ENCODE peak calls at places on chromosomes 12 and 14, in nine cellular contexts. One of them, this sample, is unnamed.
A peak's percentile ranks its signal among the peaks of the same experiment; 100 is the strongest.

GRCh38 chr12:106847861-106848260 is 73.4 kb downstream of the RIC8B start:
- DNase-seq in HT1080: no peak
- DNase-seq in stimulated activated CD4-positive, alpha-beta T cell treated with anti-CD3 and anti-CD28 coated beads, Interleukin-2, amount 100 ng/mL, for 48 hours: no peak
- DNase-seq in SHP77: no peak
- DNase-seq in ELF-1: no peak
- DNase-seq in glutamatergic neuron: no peak
- DNase-seq in mesothelial cell of epicardium: no peak
- DNase-seq in brain microvascular endothelial cell: no peak
- DNase-seq in NCI-H1694 treated with DMSO at 0.1 percent for 48 hours: no peak
- DNase-seq in this sample: no peak

GRCh38 chr14:70921669-70922068 is 14.4 kb downstream of the PCNX1 start:
- DNase-seq in HT1080: no peak
- DNase-seq in stimulated activated CD4-positive, alpha-beta T cell treated with anti-CD3 and anti-CD28 coated beads, Interleukin-2, amount 100 ng/mL, for 48 hours: no peak
- DNase-seq in SHP77: no peak
- DNase-seq in ELF-1: no peak
- DNase-seq in glutamatergic neuron: no peak
- DNase-seq in mesothelial cell of epicardium: no peak
- DNase-seq in brain microvascular endothelial cell: no peak
- DNase-seq in NCI-H1694 treated with DMSO at 0.1 percent for 48 hours: no peak
- DNase-seq in this sample: no peak

GRCh38 chr12:96359328-96359727 is 40.9 kb downstream of the CDK17 start:
- DNase-seq in HT1080: no peak
- DNase-seq in stimulated activated CD4-positive, alpha-beta T cell treated with anti-CD3 and anti-CD28 coated beads, Interleukin-2, amount 100 ng/mL, for 48 hours: no peak
- DNase-seq in SHP77: no peak
- DNase-seq in ELF-1: no peak
- DNase-seq in glutamatergic neuron: no peak
- DNase-seq in mesothelial cell of epicardium: no peak
- DNase-seq in brain microvascular endothelial cell: no peak
- DNase-seq in NCI-H1694 treated with DMSO at 0.1 percent for 48 hours: no peak
- DNase-seq in this sample: no peak

GRCh38 chr14:67729072-67729561 is 27.4 kb downstream of the RDH12 start:
- DNase-seq in HT1080: no peak
- DNase-seq in stimulated activated CD4-positive, alpha-beta T cell treated with anti-CD3 and anti-CD28 coated beads, Interleukin-2, amount 100 ng/mL, for 48 hours: no peak
- DNase-seq in SHP77: no peak
- DNase-seq in ELF-1: peak; percentile 70
- DNase-seq in glutamatergic neuron: peak; percentile 22
- DNase-seq in mesothelial cell of epicardium: no peak
- DNase-seq in brain microvascular endothelial cell: no peak
- DNase-seq in NCI-H1694 treated with DMSO at 0.1 percent for 48 hours: no peak
- DNase-seq in this sample: no peak

GRCh38 chr12:53217049-53217929 is 10.2 kb upstream of the ITGB7 start:
- DNase-seq in HT1080: peak; percentile 81
- DNase-seq in stimulated activated CD4-positive, alpha-beta T cell treated with anti-CD3 and anti-CD28 coated beads, Interleukin-2, amount 100 ng/mL, for 48 hours: no peak
- DNase-seq in SHP77: no peak
- DNase-seq in ELF-1: peak; percentile 64
- DNase-seq in glutamatergic neuron: no peak
- DNase-seq in mesothelial cell of epicardium: no peak
- DNase-seq in brain microvascular endothelial cell: no peak
- DNase-seq in NCI-H1694 treated with DMSO at 0.1 percent for 48 hours: no peak
- DNase-seq in this sample: no peak

GRCh38 chr14:104436741-104437701 is 142.5 kb upstream of the C14orf180 start:
- DNase-seq in HT1080: no peak
- DNase-seq in stimulated activated CD4-positive, alpha-beta T cell treated with anti-CD3 and anti-CD28 coated beads, Interleukin-2, amount 100 ng/mL, for 48 hours: no peak
- DNase-seq in SHP77: no peak
- DNase-seq in ELF-1: no peak
- DNase-seq in glutamatergic neuron: no peak
- DNase-seq in mesothelial cell of epicardium: no peak
- DNase-seq in brain microvascular endothelial cell: no peak
- DNase-seq in NCI-H1694 treated with DMSO at 0.1 percent for 48 hours: no peak
- DNase-seq in this sample: no peak

GRCh38 chr14:80105488-80105994 is 105.8 kb downstream of the DIO2 start:
- DNase-seq in HT1080: no peak
- DNase-seq in stimulated activated CD4-positive, alpha-beta T cell treated with anti-CD3 and anti-CD28 coated beads, Interleukin-2, amount 100 ng/mL, for 48 hours: no peak
- DNase-seq in SHP77: no peak
- DNase-seq in ELF-1: no peak
- DNase-seq in glutamatergic neuron: no peak
- DNase-seq in mesothelial cell of epicardium: no peak
- DNase-seq in brain microvascular endothelial cell: no peak
- DNase-seq in NCI-H1694 treated with DMSO at 0.1 percent for 48 hours: no peak
- DNase-seq in this sample: no peak

GRCh38 chr12:46783881-46784280 is 41.9 kb downstream of the SLC38A4 start:
- DNase-seq in HT1080: no peak
- DNase-seq in stimulated activated CD4-positive, alpha-beta T cell treated with anti-CD3 and anti-CD28 coated beads, Interleukin-2, amount 100 ng/mL, for 48 hours: no peak
- DNase-seq in SHP77: no peak
- DNase-seq in ELF-1: no peak
- DNase-seq in glutamatergic neuron: no peak
- DNase-seq in mesothelial cell of epicardium: no peak
- DNase-seq in brain microvascular endothelial cell: peak; percentile 47
- DNase-seq in NCI-H1694 treated with DMSO at 0.1 percent for 48 hours: no peak
- DNase-seq in this sample: no peak

GRCh38 chr12:19959353-19959752 is 409.0 kb upstream of the PDE3A start:
- DNase-seq in HT1080: no peak
- DNase-seq in stimulated activated CD4-positive, alpha-beta T cell treated with anti-CD3 and anti-CD28 coated beads, Interleukin-2, amount 100 ng/mL, for 48 hours: no peak
- DNase-seq in SHP77: no peak
- DNase-seq in ELF-1: no peak
- DNase-seq in glutamatergic neuron: no peak
- DNase-seq in mesothelial cell of epicardium: no peak
- DNase-seq in brain microvascular endothelial cell: no peak
- DNase-seq in NCI-H1694 treated with DMSO at 0.1 percent for 48 hours: no peak
- DNase-seq in this sample: no peak

GRCh38 chr14:44788612-44789011 is 173.1 kb downstream of the KLHL28 start:
- DNase-seq in HT1080: peak; percentile 24
- DNase-seq in stimulated activated CD4-positive, alpha-beta T cell treated with anti-CD3 and anti-CD28 coated beads, Interleukin-2, amount 100 ng/mL, for 48 hours: no peak
- DNase-seq in SHP77: no peak
- DNase-seq in ELF-1: no peak
- DNase-seq in glutamatergic neuron: no peak
- DNase-seq in mesothelial cell of epicardium: no peak
- DNase-seq in brain microvascular endothelial cell: no peak
- DNase-seq in NCI-H1694 treated with DMSO at 0.1 percent for 48 hours: no peak
- DNase-seq in this sample: no peak

GRCh38 chr12:2360630-2361170 is 307.9 kb downstream of the CACNA1C start:
- DNase-seq in HT1080: no peak
- DNase-seq in stimulated activated CD4-positive, alpha-beta T cell treated with anti-CD3 and anti-CD28 coated beads, Interleukin-2, amount 100 ng/mL, for 48 hours: no peak
- DNase-seq in SHP77: no peak
- DNase-seq in ELF-1: no peak
- DNase-seq in glutamatergic neuron: no peak
- DNase-seq in mesothelial cell of epicardium: no peak
- DNase-seq in brain microvascular endothelial cell: no peak
- DNase-seq in NCI-H1694 treated with DMSO at 0.1 percent for 48 hours: no peak
- DNase-seq in this sample: no peak

GRCh38 chr14:36300337-36300736 is 20.1 kb downstream of the MBIP start:
- DNase-seq in HT1080: peak; percentile 17
- DNase-seq in stimulated activated CD4-positive, alpha-beta T cell treated with anti-CD3 and anti-CD28 coated beads, Interleukin-2, amount 100 ng/mL, for 48 hours: no peak
- DNase-seq in SHP77: no peak
- DNase-seq in ELF-1: no peak
- DNase-seq in glutamatergic neuron: no peak
- DNase-seq in mesothelial cell of epicardium: no peak
- DNase-seq in brain microvascular endothelial cell: no peak
- DNase-seq in NCI-H1694 treated with DMSO at 0.1 percent for 48 hours: no peak
- DNase-seq in this sample: no peak

GRCh38 chr12:93879476-93880376 is 202.6 kb downstream of the CRADD start:
- DNase-seq in HT1080: peak; percentile 48
- DNase-seq in stimulated activated CD4-positive, alpha-beta T cell treated with anti-CD3 and anti-CD28 coated beads, Interleukin-2, amount 100 ng/mL, for 48 hours: no peak
- DNase-seq in SHP77: no peak
- DNase-seq in ELF-1: no peak
- DNase-seq in glutamatergic neuron: no peak
- DNase-seq in mesothelial cell of epicardium: no peak
- DNase-seq in brain microvascular endothelial cell: peak; percentile 70
- DNase-seq in NCI-H1694 treated with DMSO at 0.1 percent for 48 hours: peak; percentile 62
- DNase-seq in this sample: no peak

GRCh38 chr12:23579257-23579656 is 370.2 kb downstream of the SOX5 start:
- DNase-seq in HT1080: no peak
- DNase-seq in stimulated activated CD4-positive, alpha-beta T cell treated with anti-CD3 and anti-CD28 coated beads, Interleukin-2, amount 100 ng/mL, for 48 hours: no peak
- DNase-seq in SHP77: no peak
- DNase-seq in ELF-1: no peak
- DNase-seq in glutamatergic neuron: no peak
- DNase-seq in mesothelial cell of epicardium: no peak
- DNase-seq in brain microvascular endothelial cell: no peak
- DNase-seq in NCI-H1694 treated with DMSO at 0.1 percent for 48 hours: no peak
- DNase-seq in this sample: no peak

GRCh38 chr14:104970231-104971068 is 7.7 kb downstream of the AHNAK2 start:
- DNase-seq in HT1080: peak; percentile 98
- DNase-seq in stimulated activated CD4-positive, alpha-beta T cell treated with anti-CD3 and anti-CD28 coated beads, Interleukin-2, amount 100 ng/mL, for 48 hours: no peak
- DNase-seq in SHP77: no peak
- DNase-seq in ELF-1: peak; percentile 66
- DNase-seq in glutamatergic neuron: peak; percentile 62
- DNase-seq in mesothelial cell of epicardium: no peak
- DNase-seq in brain microvascular endothelial cell: peak; percentile 85
- DNase-seq in NCI-H1694 treated with DMSO at 0.1 percent for 48 hours: no peak
- DNase-seq in this sample: no peak

GRCh38 chr12:32647275-32647674 is 31.8 kb upstream of the DNM1L start:
- DNase-seq in HT1080: no peak
- DNase-seq in stimulated activated CD4-positive, alpha-beta T cell treated with anti-CD3 and anti-CD28 coated beads, Interleukin-2, amount 100 ng/mL, for 48 hours: no peak
- DNase-seq in SHP77: no peak
- DNase-seq in ELF-1: no peak
- DNase-seq in glutamatergic neuron: no peak
- DNase-seq in mesothelial cell of epicardium: no peak
- DNase-seq in brain microvascular endothelial cell: no peak
- DNase-seq in NCI-H1694 treated with DMSO at 0.1 percent for 48 hours: no peak
- DNase-seq in this sample: no peak

This sample was measured in NCI-H774.